ENCODE peak calls at places on chromosome 20, in six cellular contexts. B is fibroblast of pulmonary artery; D is AG04450; P is CD8-positive, alpha-beta memory T cell; S is brain microvascular endothelial cell; O is astrocyte. K is an unnamed sample.

GRCh38 chr20:11901127-11901526 is 16.6 kb upstream of the BTBD3 start:
- DNase-seq in B (peak), D (peak), P (no peak), S (peak), O (peak), K (peak)

GRCh38 chr20:3732327-3733118 is at the start of gene HSPA12B:
- DNase-seq in B (no peak), D (no peak), P (no peak), S (no peak), O (no peak), K (no peak)

GRCh38 chr20:2468581-2469407 is 1.8 kb downstream of the SNRPB start:
- DNase-seq in B (peak), D (no peak), P (no peak), S (no peak), O (no peak), K (no peak)

GRCh38 chr20:49938173-49939163 is 2.3 kb downstream of the RNF114 start:
- DNase-seq in B (peak), D (peak), P (no peak), S (peak), O (peak), K (no peak)

GRCh38 chr20:2172305-2173175 is 70.9 kb downstream of the STK35 start:
- DNase-seq in B (peak), D (peak), P (peak), S (peak), O (peak), K (peak)

GRCh38 chr20:8800089-8800488 is 268.8 kb upstream of the PLCB4 start:
- DNase-seq in B (no peak), D (no peak), P (no peak), S (no peak), O (no peak), K (no peak)

GRCh38 chr20:46020515-46020914 is 8.5 kb upstream of the SLC12A5 start:
- DNase-seq in B (no peak), D (no peak), P (no peak), S (no peak), O (no peak), K (no peak)

GRCh38 chr20:48682529-48683385 is 145.0 kb downstream of the PREX1 start:
- DNase-seq in B (peak), D (peak), P (no peak), S (peak), O (peak), K (peak)

GRCh38 chr20:31764641-31765305 is 25.7 kb downstream of the TPX2 start:
- DNase-seq in B (peak), D (no peak), P (no peak), S (peak), O (peak), K (no peak)

GRCh38 chr20:57990396-57990987 is 238.0 kb downstream of the ANKRD60 start:
- DNase-seq in B (peak), D (no peak), P (no peak), S (no peak), O (peak), K (peak)

GRCh38 chr20:53914091-53914860 is 156.1 kb downstream of the BCAS1 start:
- DNase-seq in B (peak), D (no peak), P (no peak), S (no peak), O (peak), K (no peak)
- H3K4me3 ChIP-seq in B (no peak), D (no peak), P (peak), S (no peak), O (no peak), K (no peak)

GRCh38 chr20:62364911-62365736 is 2.0 kb downstream of the LAMA5 start:
- DNase-seq in B (no peak), D (no peak), P (no peak), S (no peak), O (no peak), K (no peak)
- H3K4me3 ChIP-seq in B (peak), D (no peak), P (no peak), S (no peak), O (no peak), K (peak)

DNA sequence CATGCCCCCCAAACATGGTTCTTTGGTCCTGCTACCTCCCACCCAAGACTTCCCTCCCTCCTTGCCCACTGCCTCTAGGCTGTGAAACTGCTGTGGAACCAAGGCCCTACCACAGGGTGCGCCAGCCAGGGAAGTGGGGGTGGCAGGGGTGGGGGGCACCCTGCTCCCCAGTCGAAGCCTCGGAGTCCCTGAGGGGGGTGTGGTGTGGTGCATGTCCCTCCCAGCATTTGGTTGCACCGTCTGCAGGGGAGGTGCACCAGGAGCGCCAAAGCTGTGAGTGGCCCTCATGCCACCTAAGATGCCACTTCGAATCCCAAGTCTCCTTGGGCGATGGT is 1.8 kb downstream of the RGS19 start:
- DNase-seq in B (no peak), D (no peak), P (no peak), S (no peak), O (no peak), K (no peak)
- H3K4me3 ChIP-seq in B (no peak), D (no peak), P (peak), S (no peak), O (no peak), K (no peak)

GRCh38 chr20:44735816-44736169 is 9.9 kb upstream of the KCNK15 start:
- DNase-seq in B (no peak), D (no peak), P (no peak), S (no peak), O (no peak), K (no peak)
- H3K4me3 ChIP-seq in B (no peak), D (no peak), P (peak), S (no peak), O (no peak), K (no peak)

K was measured in epithelial cell of esophagus.